ENCODE peak calls at places on chromosomes 2 and 18, in ten cellular contexts. L, Q, W, B, S, P, J, G, I and H are unnamed samples.

GRCh38 chr2:159155791-159156190 is 130.7 kb downstream of the WDSUB1 start:
- DNase-seq in L (no peak), Q (no peak), W (no peak), B (no peak), S (no peak), P (no peak), J (no peak), G (no peak), I (no peak), H (no peak)

GRCh38 chr2:132670961-132671781 is 1.2 kb upstream of the LYPD1 start:
- DNase-seq in L (peak), Q (no peak), W (no peak), B (peak), S (no peak), P (no peak), J (peak), G (no peak), I (no peak), H (peak)

GRCh38 chr2:189613650-189614420 is 33.2 kb upstream of the SLC40A1 start:
- DNase-seq in L (peak), Q (no peak), W (no peak), B (peak), S (no peak), P (no peak), J (no peak), G (no peak), I (no peak), H (no peak)

GRCh38 chr18:68965817-68966216 is 167.9 kb downstream of the CCDC102B start:
- DNase-seq in L (no peak), Q (no peak), W (no peak), B (no peak), S (no peak), P (no peak), J (no peak), G (no peak), I (no peak), H (no peak)

GRCh38 chr2:17252258-17252657 is 266.0 kb downstream of the RAD51AP2 start:
- DNase-seq in L (no peak), Q (no peak), W (no peak), B (no peak), S (no peak), P (no peak), J (no peak), G (no peak), I (no peak), H (no peak)

GRCh38 chr18:49206717-49207116 is 253.7 kb downstream of the DYM start:
- DNase-seq in L (peak), Q (no peak), W (no peak), B (no peak), S (no peak), P (no peak), J (no peak), G (no peak), I (no peak), H (no peak)

GRCh38 chr2:239967244-239968036 is 57.7 kb downstream of the NDUFA10 start:
- DNase-seq in L (no peak), Q (no peak), W (no peak), B (no peak), S (no peak), P (no peak), J (no peak), G (no peak), I (no peak), H (no peak)

GRCh38 chr2:28639836-28640235 is 111.8 kb upstream of the PPP1CB start:
- DNase-seq in L (no peak), Q (no peak), W (peak), B (peak), S (peak), P (peak), J (no peak), G (no peak), I (no peak), H (no peak)

GRCh38 chr2:151043484-151043883 is 218.2 kb downstream of the RBM43 start:
- DNase-seq in L (peak), Q (no peak), W (no peak), B (no peak), S (no peak), P (no peak), J (peak), G (no peak), I (no peak), H (peak)

GRCh38 chr2:42138163-42139016 is 30.8 kb upstream of the EML4 start:
- DNase-seq in L (peak), Q (no peak), W (no peak), B (peak), S (no peak), P (peak), J (no peak), G (no peak), I (no peak), H (no peak)

GRCh38 chr2:119389615-119390306 is 23.0 kb downstream of the DBI start:
- DNase-seq in L (peak), Q (peak), W (no peak), B (no peak), S (peak), P (peak), J (no peak), G (no peak), I (peak), H (no peak)

GRCh38 chr18:79195716-79196683 is 126.8 kb downstream of the ATP9B start:
- DNase-seq in L (no peak), Q (no peak), W (no peak), B (no peak), S (no peak), P (no peak), J (no peak), G (no peak), I (no peak), H (no peak)

GRCh38 chr2:241272298-241272721 is 43.2 kb downstream of the HDLBP start:
- DNase-seq in L (no peak), Q (no peak), W (peak), B (peak), S (peak), P (peak), J (no peak), G (peak), I (peak), H (peak)

GRCh38 chr2:241274127-241274526 is 41.3 kb downstream of the HDLBP start:
- DNase-seq in L (no peak), Q (no peak), W (no peak), B (peak), S (no peak), P (peak), J (no peak), G (no peak), I (no peak), H (no peak)

GRCh38 chr2:241273552-241273988 is 41.9 kb downstream of the HDLBP start:
- DNase-seq in L (no peak), Q (no peak), W (no peak), B (no peak), S (no peak), P (no peak), J (no peak), G (no peak), I (no peak), H (no peak)

GRCh38 chr2:241271641-241272297 is 43.7 kb downstream of the HDLBP start:
- DNase-seq in L (peak), Q (peak), W (peak), B (peak), S (peak), P (peak), J (peak), G (peak), I (peak), H (peak)

DNA sequence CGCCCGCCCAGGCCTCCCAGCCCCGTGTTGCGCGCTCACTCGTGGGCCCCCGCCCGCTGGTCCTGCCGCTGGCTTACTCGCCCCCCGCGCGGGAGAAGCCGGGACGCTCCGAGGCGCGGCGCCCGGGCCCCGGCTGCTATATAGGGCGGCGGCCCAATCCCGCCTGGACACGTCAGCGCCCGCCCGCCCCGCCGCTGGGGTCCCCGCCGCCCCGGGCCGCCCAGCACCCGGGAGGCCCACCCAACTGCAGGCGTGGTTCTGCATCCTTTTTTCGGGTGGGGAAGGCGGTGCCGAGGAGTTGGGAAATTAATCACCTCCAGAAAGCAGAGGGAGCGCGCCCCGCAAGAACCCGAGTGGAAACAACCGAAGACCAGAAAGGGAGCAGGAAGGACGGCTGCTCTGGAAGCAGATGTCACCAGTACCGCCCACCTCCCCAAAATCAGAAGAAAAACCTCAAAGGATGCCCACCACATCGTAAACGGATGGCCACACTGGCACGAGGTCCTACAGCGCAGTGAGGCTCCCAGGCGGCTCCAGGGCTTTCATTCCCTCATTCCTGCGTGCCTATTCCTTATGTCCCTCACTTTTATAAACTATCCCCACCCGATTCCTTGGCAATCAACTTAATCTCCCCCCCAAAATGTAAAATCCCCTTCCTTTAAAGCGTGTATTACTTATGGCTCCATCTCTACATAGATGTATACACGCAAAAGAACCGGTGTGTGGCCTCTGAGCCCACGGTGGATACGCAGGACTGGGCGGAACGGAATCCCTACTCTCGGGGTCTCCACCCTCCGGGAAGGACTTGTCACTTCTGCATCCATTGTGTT is 42.5 kb downstream of the HDLBP start:
- DNase-seq in L (peak), Q (peak), W (peak), B (peak), S (peak), P (peak), J (no peak), G (no peak), I (peak), H (peak)
- TF ChIP-seq POLR2A in L (peak), Q (no peak), W (no peak), B (peak), S (no peak), P (peak), J (no peak), G (no peak), I (peak), H (peak)

GRCh38 chr2:55962910-55963309 is 39.3 kb upstream of the EFEMP1 start:
- DNase-seq in L (no peak), Q (no peak), W (no peak), B (no peak), S (no peak), P (no peak), J (no peak), G (no peak), I (no peak), H (no peak)

GRCh38 chr2:55965276-55965675 is 41.7 kb upstream of the EFEMP1 start:
- DNase-seq in L (no peak), Q (no peak), W (no peak), B (no peak), S (no peak), P (no peak), J (no peak), G (no peak), I (no peak), H (no peak)

GRCh38 chr2:55968931-55969330 is 45.3 kb upstream of the EFEMP1 start:
- DNase-seq in L (no peak), Q (no peak), W (no peak), B (no peak), S (no peak), P (no peak), J (no peak), G (no peak), I (no peak), H (no peak)

GRCh38 chr2:55966431-55967118 is 43.0 kb upstream of the EFEMP1 start:
- DNase-seq in L (peak), Q (peak), W (no peak), B (peak), S (peak), P (peak), J (no peak), G (peak), I (peak), H (no peak)

GRCh38 chr2:55965966-55966365 is 42.4 kb upstream of the EFEMP1 start:
- DNase-seq in L (peak), Q (no peak), W (no peak), B (no peak), S (no peak), P (no peak), J (no peak), G (no peak), I (no peak), H (no peak)
- TF ChIP-seq POLR2A in L (no peak), Q (no peak), W (no peak), B (no peak), S (no peak), P (no peak), J (no peak), G (no peak), I (no peak), H (no peak)

DNA sequence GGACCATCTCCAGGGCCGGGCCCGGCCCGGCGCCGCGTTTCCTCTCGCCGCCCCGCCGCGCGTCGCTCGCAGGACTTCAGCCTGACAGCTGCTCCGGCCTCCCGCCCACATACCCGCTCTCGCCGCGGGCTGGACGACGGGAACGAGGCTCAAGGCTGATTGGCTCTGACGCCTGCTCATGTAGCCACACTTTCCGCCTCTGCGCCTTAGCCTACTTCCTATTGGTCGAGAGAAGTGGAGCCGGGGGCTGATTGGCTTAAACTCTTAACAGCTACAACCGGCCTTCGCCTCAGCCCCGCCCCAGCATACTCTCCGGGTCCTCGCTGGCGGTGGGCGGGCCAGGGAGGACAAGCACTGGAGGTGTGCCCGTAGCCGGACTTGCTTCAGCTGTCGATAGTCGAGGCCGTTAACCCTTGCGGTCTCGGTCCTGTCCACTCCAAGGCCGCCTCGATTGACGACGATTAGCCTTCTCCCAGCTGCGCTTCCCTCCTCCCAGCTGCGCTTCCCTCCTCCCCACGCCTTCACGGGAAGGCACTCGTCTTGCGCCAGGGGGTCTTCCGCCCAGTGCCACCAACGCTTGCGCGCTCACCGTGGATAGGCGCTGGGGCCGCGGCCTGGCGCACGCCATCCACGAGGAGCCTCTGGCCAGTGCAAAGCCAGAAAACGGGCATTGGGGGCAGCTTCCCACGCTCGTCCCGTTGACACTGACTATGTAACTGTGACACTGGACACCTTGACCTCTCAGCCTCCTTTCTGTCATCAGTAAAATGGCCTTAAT is at the start of gene PRADC1:
- DNase-seq in L (peak), Q (peak), W (peak), B (peak), S (peak), P (peak), J (peak), G (peak), I (peak), H (peak)
- TF ChIP-seq POLR2A in L (peak), Q (no peak), W (peak), B (peak), S (peak), P (no peak), J (no peak), G (no peak), I (peak), H (peak)

DNA sequence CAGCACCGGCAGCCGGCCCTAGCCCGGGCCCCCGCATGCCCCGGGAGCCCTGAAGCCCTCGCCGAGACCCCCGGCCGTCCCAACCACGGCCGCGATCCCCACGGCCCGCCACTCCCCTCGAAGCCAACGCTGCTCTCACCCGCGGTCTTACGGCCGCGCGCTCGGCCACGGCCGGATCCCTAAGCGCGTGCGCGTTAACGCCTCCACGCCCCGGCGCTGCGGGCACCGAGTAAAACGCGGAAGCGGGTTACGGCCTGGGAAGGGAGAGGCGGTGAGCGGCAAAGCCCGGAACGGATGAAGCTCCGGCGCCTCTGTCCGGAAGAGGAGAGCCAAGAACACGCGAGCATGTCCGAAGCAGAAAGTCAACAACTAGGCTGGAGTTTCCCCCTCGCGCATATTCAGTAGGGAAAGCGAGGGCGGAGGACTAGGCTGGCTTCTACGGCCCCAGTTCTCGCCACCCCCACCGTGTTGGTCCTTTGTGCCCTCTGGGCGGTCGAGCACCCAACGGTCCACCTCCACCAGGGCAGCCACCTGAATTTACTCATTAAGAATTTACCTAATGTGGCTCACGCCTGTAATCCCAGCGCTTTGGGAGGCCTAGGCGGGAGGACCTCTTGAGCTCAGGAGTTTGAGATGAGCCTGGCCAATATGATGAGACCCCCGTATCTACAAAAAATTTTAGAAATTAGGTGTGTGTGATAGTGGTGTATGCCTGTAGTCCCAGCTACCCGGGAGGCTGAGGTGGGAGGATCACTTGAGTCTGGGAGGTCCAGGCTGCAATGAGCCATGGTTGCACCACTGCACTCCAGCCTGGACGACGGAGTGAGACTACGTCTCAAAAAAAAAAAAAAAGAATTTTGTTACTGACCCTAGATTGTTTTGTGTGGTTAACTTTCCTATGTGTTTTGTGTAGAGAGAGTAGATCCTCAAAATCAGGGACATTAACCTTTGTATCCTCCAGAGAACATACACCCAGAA is at the start of gene KANSL3:
- DNase-seq in L (peak), Q (peak), W (peak), B (peak), S (peak), P (peak), J (peak), G (peak), I (peak), H (peak)
- TF ChIP-seq POLR2A in L (peak), Q (peak), W (peak), B (peak), S (peak), P (peak), J (peak), G (peak), I (peak), H (peak)

GRCh38 chr2:11366326-11366741 is 21.9 kb upstream of the ROCK2 start:
- DNase-seq in L (no peak), Q (no peak), W (peak), B (no peak), S (no peak), P (peak), J (no peak), G (no peak), I (no peak), H (no peak)

GRCh38 chr2:11364565-11364887 is 20.1 kb upstream of the ROCK2 start:
- DNase-seq in L (no peak), Q (no peak), W (no peak), B (no peak), S (no peak), P (no peak), J (no peak), G (no peak), I (no peak), H (no peak)

GRCh38 chr2:11363868-11364564 is 19.6 kb upstream of the ROCK2 start:
- DNase-seq in L (no peak), Q (no peak), W (no peak), B (no peak), S (no peak), P (no peak), J (no peak), G (no peak), I (no peak), H (no peak)

GRCh38 chr2:11367170-11367569 is 22.7 kb upstream of the ROCK2 start:
- DNase-seq in L (no peak), Q (no peak), W (no peak), B (no peak), S (no peak), P (no peak), J (no peak), G (no peak), I (no peak), H (no peak)

GRCh38 chr2:11365096-11365856 is 20.8 kb upstream of the ROCK2 start:
- DNase-seq in L (no peak), Q (no peak), W (no peak), B (no peak), S (no peak), P (no peak), J (no peak), G (no peak), I (no peak), H (no peak)
- TF ChIP-seq POLR2A in L (no peak), Q (no peak), W (no peak), B (no peak), S (no peak), P (no peak), J (no peak), G (no peak), I (no peak), H (no peak)

GRCh38 chr2:105785095-105785847 is 40.6 kb downstream of the NCK2 start:
- DNase-seq in L (no peak), Q (no peak), W (no peak), B (no peak), S (no peak), P (no peak), J (no peak), G (no peak), I (no peak), H (no peak)

GRCh38 chr2:105789745-105790466 is 45.2 kb downstream of the NCK2 start:
- DNase-seq in L (peak), Q (no peak), W (no peak), B (no peak), S (peak), P (no peak), J (no peak), G (no peak), I (peak), H (peak)

GRCh38 chr2:105788670-105789290 is 44.1 kb downstream of the NCK2 start:
- DNase-seq in L (peak), Q (no peak), W (no peak), B (no peak), S (no peak), P (no peak), J (no peak), G (no peak), I (no peak), H (no peak)

GRCh38 chr2:105786231-105787230 is 41.8 kb downstream of the NCK2 start:
- DNase-seq in L (no peak), Q (no peak), W (no peak), B (no peak), S (no peak), P (no peak), J (no peak), G (no peak), I (no peak), H (no peak)

GRCh38 chr2:105787376-105788318 is 42.9 kb downstream of the NCK2 start:
- DNase-seq in L (no peak), Q (no peak), W (no peak), B (no peak), S (no peak), P (no peak), J (no peak), G (no peak), I (no peak), H (no peak)
- TF ChIP-seq POLR2A in L (no peak), Q (no peak), W (no peak), B (no peak), S (no peak), P (no peak), J (no peak), G (no peak), I (no peak), H (no peak)

GRCh38 chr18:31247574-31248199 is 70.3 kb upstream of the DSG1 start:
- DNase-seq in L (peak), Q (no peak), W (no peak), B (no peak), S (no peak), P (no peak), J (no peak), G (no peak), I (no peak), H (no peak)
- TF ChIP-seq POLR2A in L (no peak), Q (no peak), W (no peak), B (no peak), S (no peak), P (no peak), J (no peak), G (no peak), I (no peak), H (no peak)